ENCODE peak calls at places on chromosomes 7 and 10, in five cellular contexts. V is GM12878, P is IMR-90, M is HCT116, W is A549. F is an unnamed sample.

GRCh38 chr7:130881799-130882141 is 147.8 kb upstream of the KLF14 start:
- DNase-seq in V (no peak), P (no peak), M (no peak), W (no peak), F (no peak)

GRCh38 chr7:148303295-148304013 is 287.1 kb upstream of the C7orf33 start:
- DNase-seq in V (no peak), P (no peak), M (no peak), W (peak; percentile 33), F (no peak)

GRCh38 chr7:155524018-155524556 is 22.3 kb downstream of the CNPY1 start:
- DNase-seq in V (no peak), P (no peak), M (no peak), W (no peak), F (no peak)

GRCh38 chr10:97564776-97565175 is 7.8 kb upstream of the ANKRD2 start:
- DNase-seq in V (no peak), P (peak; percentile 24), M (no peak), W (no peak), F (no peak)

GRCh38 chr10:5629789-5630436 is 36.5 kb downstream of the ASB13 start:
- DNase-seq in V (peak; percentile 25), P (peak; percentile 96), M (peak; percentile 61), W (peak; percentile 67), F (no peak)

GRCh38 chr7:138608292-138608691 is 92.9 kb downstream of the SVOPL start:
- DNase-seq in V (peak; percentile 2), P (peak; percentile 44), M (no peak), W (no peak), F (no peak)

GRCh38 chr10:52256832-52257691 is 57.0 kb upstream of the DKK1 start:
- DNase-seq in V (peak; percentile 64), P (peak; percentile 31), M (no peak), W (peak; percentile 28), F (no peak)

GRCh38 chr10:79067241-79068202 is 1.2 kb upstream of the ZMIZ1 start:
- DNase-seq in V (no peak), P (peak; percentile 91), M (peak; percentile 73), W (peak; percentile 85), F (peak; percentile 97)

GRCh38 chr7:157302314-157302711 is 34.5 kb upstream of the DNAJB6 start:
- DNase-seq in V (peak; percentile 87), P (peak; percentile 33), M (no peak), W (peak; percentile 57), F (no peak)
- TF ChIP-seq POLR2A in V (peak; percentile 67), P (no peak), M (no peak), W (no peak), F (no peak)

GRCh38 chr10:24917493-24917892 is 34.9 kb downstream of the PRTFDC1 start:
- DNase-seq in V (no peak), P (no peak), M (no peak), W (no peak), F (no peak)
- TF ChIP-seq CTCF in V (no peak), P (no peak), M (no peak), W (no peak), F (no peak)

GRCh38 chr10:33005322-33006282 is 47.6 kb upstream of the ITGB1 start:
- DNase-seq in V (no peak), P (peak; percentile 98), M (peak; percentile 89), W (peak; percentile 97), F (no peak)
- TF ChIP-seq POLR2A in V (no peak), P (peak; percentile 78), M (no peak), W (no peak), F (no peak)

GRCh38 chr7:14009453-14010418 is 20.3 kb upstream of the ETV1 start:
- DNase-seq in V (no peak), P (no peak), M (no peak), W (no peak), F (no peak)
- TF ChIP-seq CTCF in V (no peak), P (no peak), M (no peak), W (no peak), F (no peak)

F was measured in esophagus muscularis mucosa.